ENCODE peak calls at places on chromosome 11, in six cellular contexts. One of them, this sample, is unnamed.

GRCh38 chr11:67576742-67577475 is 6.7 kb upstream of the GSTP1 start:
- DNase-seq in spleen: no peak
- DNase-seq in foreskin fibroblast: no peak
- DNase-seq in heart right ventricle: no peak
- DNase-seq in esophagus squamous epithelium: no peak
- DNase-seq in cardiac fibroblast: no peak
- DNase-seq in this sample: no peak

GRCh38 chr11:129769059-129769458 is 46.6 kb upstream of the TMEM45B start:
- DNase-seq in esophagus squamous epithelium: no peak
- DNase-seq in foreskin fibroblast: no peak
- DNase-seq in heart right ventricle: no peak
- DNase-seq in cardiac fibroblast: no peak
- DNase-seq in spleen: no peak
- DNase-seq in this sample: no peak

GRCh38 chr11:131043251-131043650 is 127.0 kb upstream of the SNX19 start:
- DNase-seq in foreskin fibroblast: no peak
- DNase-seq in spleen: no peak
- DNase-seq in heart right ventricle: no peak
- DNase-seq in esophagus squamous epithelium: no peak
- DNase-seq in cardiac fibroblast: no peak
- DNase-seq in this sample: no peak

GRCh38 chr11:119721129-119722120 is 7.6 kb downstream of the NECTIN1 start:
- DNase-seq in spleen: no peak
- DNase-seq in esophagus squamous epithelium: no peak
- DNase-seq in foreskin fibroblast: peak; percentile 55
- DNase-seq in cardiac fibroblast: peak; percentile 24
- DNase-seq in heart right ventricle: peak; percentile 64
- DNase-seq in this sample: no peak

GRCh38 chr11:111960916-111961315 is 23.8 kb downstream of the DIXDC1 start:
- DNase-seq in foreskin fibroblast: peak; percentile 22
- DNase-seq in heart right ventricle: no peak
- DNase-seq in spleen: no peak
- DNase-seq in esophagus squamous epithelium: no peak
- DNase-seq in cardiac fibroblast: no peak
- DNase-seq in this sample: no peak

GRCh38 chr11:43508511-43508918 is 149.8 kb downstream of the TTC17 start:
- DNase-seq in foreskin fibroblast: peak; percentile 54
- DNase-seq in heart right ventricle: no peak
- DNase-seq in esophagus squamous epithelium: no peak
- DNase-seq in cardiac fibroblast: peak; percentile 48
- DNase-seq in spleen: no peak
- DNase-seq in this sample: peak; percentile 40

GRCh38 chr11:12126352-12127019 is 16.1 kb downstream of the MICAL2 start:
- DNase-seq in esophagus squamous epithelium: no peak
- DNase-seq in spleen: peak; percentile 64
- DNase-seq in cardiac fibroblast: peak; percentile 76
- DNase-seq in foreskin fibroblast: peak; percentile 83
- DNase-seq in heart right ventricle: no peak
- DNase-seq in this sample: peak; percentile 80

GRCh38 chr11:14541180-14541579 is 21.0 kb upstream of the PSMA1 start:
- DNase-seq in heart right ventricle: peak; percentile 61
- DNase-seq in foreskin fibroblast: peak; percentile 11
- DNase-seq in cardiac fibroblast: peak; percentile 61
- DNase-seq in spleen: no peak
- DNase-seq in esophagus squamous epithelium: no peak
- DNase-seq in this sample: no peak

GRCh38 chr11:15920856-15921629 is 435.3 kb downstream of the SOX6 start:
- DNase-seq in heart right ventricle: peak; percentile 22
- DNase-seq in esophagus squamous epithelium: no peak
- DNase-seq in cardiac fibroblast: peak; percentile 60
- DNase-seq in spleen: peak; percentile 33
- DNase-seq in foreskin fibroblast: no peak
- DNase-seq in this sample: no peak

GRCh38 chr11:65437436-65438227 is 15.0 kb downstream of the NEAT1 start:
- DNase-seq in cardiac fibroblast: peak; percentile 68
- DNase-seq in esophagus squamous epithelium: no peak
- DNase-seq in foreskin fibroblast: peak; percentile 17
- DNase-seq in heart right ventricle: no peak
- DNase-seq in spleen: no peak
- DNase-seq in this sample: peak; percentile 41

GRCh38 chr11:65434667-65435179 is 12.1 kb downstream of the NEAT1 start:
- DNase-seq in spleen: no peak
- DNase-seq in cardiac fibroblast: peak; percentile 62
- DNase-seq in foreskin fibroblast: peak; percentile 19
- DNase-seq in heart right ventricle: no peak
- DNase-seq in esophagus squamous epithelium: no peak
- DNase-seq in this sample: peak; percentile 34

GRCh38 chr11:65436412-65437032 is 13.9 kb downstream of the NEAT1 start:
- DNase-seq in spleen: no peak
- DNase-seq in foreskin fibroblast: peak; percentile 26
- DNase-seq in heart right ventricle: no peak
- DNase-seq in cardiac fibroblast: peak; percentile 71
- DNase-seq in esophagus squamous epithelium: no peak
- DNase-seq in this sample: peak; percentile 53

GRCh38 chr11:65435330-65435931 is 12.8 kb downstream of the NEAT1 start:
- DNase-seq in esophagus squamous epithelium: no peak
- DNase-seq in heart right ventricle: no peak
- DNase-seq in foreskin fibroblast: peak; percentile 28
- DNase-seq in cardiac fibroblast: peak; percentile 68
- DNase-seq in spleen: peak; percentile 32
- DNase-seq in this sample: peak; percentile 32

DNA sequence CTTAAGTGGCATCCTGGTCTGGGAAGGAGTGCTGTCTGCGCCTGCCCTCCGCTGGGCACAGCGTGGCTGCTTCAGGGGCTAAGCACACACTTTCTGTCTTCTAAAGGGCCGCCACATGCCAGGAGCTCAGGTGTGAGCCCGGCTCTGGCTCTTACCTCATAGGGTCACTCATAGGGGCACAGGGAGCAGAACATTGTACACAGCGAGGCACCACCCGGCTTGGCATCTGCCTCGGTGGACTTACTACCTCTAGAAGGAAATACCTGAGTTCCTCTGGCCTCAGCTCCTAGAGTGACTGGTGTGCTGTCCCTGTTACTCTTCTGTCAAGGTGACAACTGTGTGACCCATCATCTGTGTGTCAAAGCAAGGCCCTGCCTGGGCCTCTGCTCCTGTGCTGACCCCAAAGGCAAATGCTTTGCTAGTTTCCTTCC is 13.4 kb downstream of the NEAT1 start:
- DNase-seq in heart right ventricle: no peak
- DNase-seq in foreskin fibroblast: peak; percentile 17
- DNase-seq in cardiac fibroblast: no peak
- DNase-seq in spleen: peak; percentile 68
- DNase-seq in esophagus squamous epithelium: no peak
- DNase-seq in this sample: peak; percentile 43
- H3K4me3 ChIP-seq in heart right ventricle: no peak overlapping the region
- H3K4me3 ChIP-seq in foreskin fibroblast: peak overlapping the region; percentile 18
- H3K4me3 ChIP-seq in cardiac fibroblast: no peak overlapping the region
- H3K4me3 ChIP-seq in spleen: no peak overlapping the region
- H3K4me3 ChIP-seq in esophagus squamous epithelium: no peak overlapping the region
- H3K4me3 ChIP-seq in this sample: no peak overlapping the region

GRCh38 chr11:80317612-80318011 is 876.8 kb upstream of the TENM4 start:
- DNase-seq in foreskin fibroblast: no peak
- DNase-seq in esophagus squamous epithelium: no peak
- DNase-seq in heart right ventricle: no peak
- DNase-seq in cardiac fibroblast: no peak
- DNase-seq in spleen: no peak
- DNase-seq in this sample: no peak

GRCh38 chr11:80315263-80315662 is 874.4 kb upstream of the TENM4 start:
- DNase-seq in heart right ventricle: no peak
- DNase-seq in spleen: no peak
- DNase-seq in cardiac fibroblast: no peak
- DNase-seq in foreskin fibroblast: no peak
- DNase-seq in esophagus squamous epithelium: no peak
- DNase-seq in this sample: no peak

GRCh38 chr11:80320226-80320625 is 879.4 kb upstream of the TENM4 start:
- DNase-seq in heart right ventricle: no peak
- DNase-seq in foreskin fibroblast: no peak
- DNase-seq in spleen: no peak
- DNase-seq in cardiac fibroblast: no peak
- DNase-seq in esophagus squamous epithelium: no peak
- DNase-seq in this sample: no peak

DNA sequence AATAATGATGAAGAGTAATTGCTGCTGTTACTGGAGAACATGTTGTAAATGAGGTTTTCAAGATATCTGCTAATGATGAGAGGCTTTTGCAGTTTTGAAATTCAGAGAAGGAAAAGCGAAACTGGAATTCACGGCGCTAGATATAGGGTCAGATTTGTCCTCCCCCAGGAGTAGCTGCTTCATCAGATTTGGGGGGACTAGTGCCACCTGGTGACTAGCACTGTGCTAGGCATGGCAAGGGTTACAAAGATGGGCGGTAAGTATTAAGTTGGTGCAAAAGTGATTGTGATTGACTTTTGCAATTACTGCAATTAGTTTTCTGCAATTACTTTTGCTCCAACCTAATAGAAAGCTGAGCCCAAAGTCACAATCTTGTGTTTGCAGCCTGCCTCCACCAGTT is 879.9 kb upstream of the TENM4 start:
- DNase-seq in heart right ventricle: no peak
- DNase-seq in cardiac fibroblast: no peak
- DNase-seq in spleen: no peak
- DNase-seq in esophagus squamous epithelium: no peak
- DNase-seq in foreskin fibroblast: no peak
- DNase-seq in this sample: no peak
- TF ChIP-seq CTCF in heart right ventricle: no peak
- TF ChIP-seq CTCF in cardiac fibroblast: no peak
- TF ChIP-seq CTCF in spleen: no peak
- TF ChIP-seq CTCF in esophagus squamous epithelium: no peak
- TF ChIP-seq CTCF in foreskin fibroblast: no peak
- TF ChIP-seq CTCF in this sample: peak; percentile 28

DNA sequence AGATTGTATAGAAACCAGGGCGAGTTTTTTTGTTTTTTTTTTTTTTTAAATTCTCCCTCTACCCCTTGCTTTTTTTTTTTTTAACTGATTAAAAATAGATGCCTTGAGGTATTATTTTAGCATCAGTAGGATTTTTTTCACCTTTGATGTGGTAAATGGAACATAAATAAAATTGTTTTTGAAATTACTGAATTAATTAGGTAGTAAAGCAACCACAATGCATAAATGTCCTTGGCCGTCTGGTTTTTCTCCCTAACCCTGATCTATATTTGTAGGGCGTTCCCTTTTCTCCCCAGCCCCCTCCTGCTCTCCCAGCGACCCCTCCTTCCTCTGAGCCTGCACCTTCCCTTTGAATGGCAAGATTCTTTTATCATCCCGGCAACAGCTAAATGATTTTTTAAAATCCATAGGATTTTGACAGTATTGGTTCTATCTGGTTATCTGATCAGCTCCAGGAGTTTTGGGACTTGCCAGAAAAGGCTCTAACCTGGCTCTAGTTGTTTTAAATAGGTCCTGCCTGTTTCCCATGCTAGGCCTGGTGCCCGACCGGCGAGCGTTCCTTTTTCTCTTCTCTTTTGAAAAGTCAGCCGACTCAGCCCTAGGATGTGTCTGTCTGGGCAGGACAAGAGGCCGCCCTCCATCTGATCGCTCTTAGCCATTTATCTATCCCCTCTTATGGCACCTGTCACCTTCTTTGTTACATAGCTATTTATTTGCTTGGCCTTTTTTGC is 108.0 kb downstream of the ZBTB16 start:
- DNase-seq in esophagus squamous epithelium: no peak
- DNase-seq in cardiac fibroblast: no peak
- DNase-seq in heart right ventricle: no peak
- DNase-seq in spleen: no peak
- DNase-seq in foreskin fibroblast: no peak
- DNase-seq in this sample: no peak
- H3K4me3 ChIP-seq in esophagus squamous epithelium: no peak overlapping the region
- H3K4me3 ChIP-seq in cardiac fibroblast: no peak overlapping the region
- H3K4me3 ChIP-seq in heart right ventricle: no peak overlapping the region
- H3K4me3 ChIP-seq in spleen: no peak overlapping the region
- H3K4me3 ChIP-seq in foreskin fibroblast: no peak overlapping the region
- H3K4me3 ChIP-seq in this sample: no peak overlapping the region

DNA sequence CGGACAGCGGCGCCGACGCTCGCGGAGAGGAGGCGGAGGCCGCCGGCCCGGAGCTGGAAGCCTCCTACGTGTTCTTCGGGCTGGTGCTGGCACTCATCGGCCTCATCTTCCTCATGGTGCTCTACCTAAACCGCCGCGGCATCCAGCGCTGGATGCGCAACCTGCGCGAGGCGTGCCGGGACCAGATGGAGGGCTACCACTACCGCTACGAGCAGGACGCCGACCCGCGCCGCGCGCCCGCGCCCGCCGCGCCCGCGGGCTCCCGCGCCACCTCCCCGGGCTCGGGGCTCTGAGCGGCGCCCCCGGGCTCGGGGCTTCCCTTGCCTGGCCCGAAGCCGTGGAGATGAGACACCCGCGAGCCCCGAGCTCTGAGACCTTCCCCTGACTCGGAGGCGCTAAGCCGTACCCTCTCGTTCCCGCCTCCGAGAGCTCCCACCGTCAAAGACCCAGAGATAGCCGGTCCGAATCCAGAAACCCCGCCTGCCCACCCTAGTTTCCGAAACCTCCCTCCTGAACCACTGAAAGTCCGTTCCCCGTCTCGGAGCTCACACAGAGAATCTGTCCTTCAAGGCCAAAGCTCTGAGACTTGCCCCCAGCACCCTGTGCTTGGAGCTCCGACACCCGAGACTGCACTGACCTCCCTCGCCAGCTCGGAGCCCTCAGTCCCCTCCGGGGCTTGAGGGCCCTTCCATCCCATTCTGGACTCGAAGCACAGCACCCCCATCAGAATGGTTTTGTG is 1.5 kb downstream of the TPBGL start:
- DNase-seq in cardiac fibroblast: no peak
- DNase-seq in heart right ventricle: no peak
- DNase-seq in esophagus squamous epithelium: no peak
- DNase-seq in foreskin fibroblast: no peak
- DNase-seq in spleen: no peak
- DNase-seq in this sample: no peak
- TF ChIP-seq CTCF in cardiac fibroblast: no peak
- TF ChIP-seq CTCF in heart right ventricle: no peak
- TF ChIP-seq CTCF in esophagus squamous epithelium: no peak
- TF ChIP-seq CTCF in foreskin fibroblast: no peak
- TF ChIP-seq CTCF in spleen: no peak
- TF ChIP-seq CTCF in this sample: no peak

DNA sequence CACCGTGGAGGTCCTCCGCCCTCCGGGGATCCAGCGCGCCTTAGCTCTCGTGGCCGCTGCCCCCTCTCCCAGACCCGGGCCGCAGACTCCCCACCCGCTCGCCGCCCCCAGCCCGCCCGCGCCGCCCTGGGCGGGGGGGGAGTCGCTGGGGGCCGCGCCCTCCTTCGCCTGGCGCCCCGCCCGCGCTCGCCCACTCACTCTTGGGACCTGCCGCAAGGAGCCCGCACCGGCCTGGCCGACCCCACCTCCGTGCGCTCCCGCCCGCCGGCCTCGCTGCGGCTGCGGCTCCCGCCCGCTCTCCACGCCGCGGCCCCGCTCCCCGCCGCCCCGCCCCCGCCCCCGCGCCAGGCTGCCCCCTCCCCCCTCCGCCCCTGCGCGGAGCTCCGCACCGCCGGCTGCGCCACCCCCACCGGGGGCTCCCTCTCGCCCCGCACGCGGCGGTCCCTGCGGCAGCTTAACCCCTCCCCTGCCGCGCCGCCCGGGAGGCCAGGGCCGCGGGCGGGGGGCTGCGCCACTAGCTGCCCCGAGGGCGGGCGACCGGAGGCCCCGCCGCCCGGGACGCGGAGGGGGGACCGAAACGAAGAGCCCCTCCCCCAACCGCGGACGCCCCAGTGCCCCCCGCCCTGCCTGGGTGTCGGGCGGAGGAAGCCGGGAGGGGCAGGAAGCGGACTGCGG is 739 bp upstream of the RASGRP2 start:
- DNase-seq in heart right ventricle: no peak
- DNase-seq in esophagus squamous epithelium: no peak
- DNase-seq in cardiac fibroblast: no peak
- DNase-seq in spleen: peak; percentile 92
- DNase-seq in foreskin fibroblast: no peak
- DNase-seq in this sample: no peak
- H3K4me3 ChIP-seq in heart right ventricle: peak overlapping the region; percentile 71
- H3K4me3 ChIP-seq in esophagus squamous epithelium: peak overlapping the region; percentile 34
- H3K4me3 ChIP-seq in cardiac fibroblast: peak overlapping the region; percentile 14
- H3K4me3 ChIP-seq in spleen: peak overlapping the region; percentile 65
- H3K4me3 ChIP-seq in foreskin fibroblast: peak overlapping the region; percentile 14
- H3K4me3 ChIP-seq in this sample: peak overlapping the region; percentile 24

This sample was measured in astrocyte of the spinal cord.